ENCODE peak calls at places on chromosomes 16 and 17, in four cellular contexts. G is mesendoderm, I is H1, C is H9. X is an unnamed sample.

GRCh38 chr16:72467157-72467759 is 295.3 kb upstream of the PMFBP1 start:
- DNase-seq in I (no peak), G (peak), C (no peak), X (peak)

GRCh38 chr17:17985555-17985954 is 12.9 kb downstream of the DRC3 start:
- DNase-seq in G (peak), I (no peak), C (no peak), X (no peak)

GRCh38 chr17:50835563-50836231 is at the start of gene WFIKKN2:
- DNase-seq in G (no peak), I (no peak), C (peak), X (no peak)

GRCh38 chr17:16328997-16329396 is 24.3 kb downstream of the CENPV start:
- DNase-seq in C (no peak), G (peak), I (no peak), X (no peak)

GRCh38 chr16:89744813-89745212 is 23.5 kb downstream of the ZNF276 start:
- DNase-seq in I (no peak), G (no peak), C (no peak), X (no peak)

GRCh38 chr16:69741951-69742904 is 12.5 kb downstream of the NOB1 start:
- DNase-seq in I (no peak), C (no peak), G (no peak), X (peak)

GRCh38 chr17:76371656-76372628 is 12.5 kb upstream of the SPHK1 start:
- DNase-seq in G (no peak), I (no peak), C (no peak), X (peak)

GRCh38 chr17:44533533-44534246 is 23.6 kb upstream of the FZD2 start:
- DNase-seq in G (peak), C (peak), I (no peak), X (peak)

GRCh38 chr17:82933006-82933310 is 93.1 kb upstream of the ZNF750 start:
- DNase-seq in I (no peak), G (no peak), C (no peak), X (no peak)

GRCh38 chr17:9003355-9004131 is 17.8 kb upstream of the NTN1 start:
- DNase-seq in C (peak), G (peak), I (no peak), X (no peak)

GRCh38 chr16:72812651-72813050 is 235.3 kb downstream of the ZFHX3 start:
- DNase-seq in G (peak), C (no peak), I (no peak), X (no peak)

GRCh38 chr16:12837344-12837743 is 33.7 kb upstream of the CPPED1 start:
- DNase-seq in G (no peak), C (no peak), I (no peak), X (no peak)

GRCh38 chr16:51540259-51540658 is 389.2 kb upstream of the SALL1 start:
- DNase-seq in G (no peak), I (no peak), C (no peak), X (peak)

GRCh38 chr16:57803413-57803990 is 1.2 kb upstream of the KIFC3 start:
- DNase-seq in G (peak), I (no peak), C (no peak), X (no peak)

GRCh38 chr17:50499270-50499669 is 9.0 kb upstream of the MYCBPAP start:
- DNase-seq in G (no peak), C (no peak), I (no peak), X (no peak)

GRCh38 chr16:3223913-3224515 is 10.9 kb downstream of the ZNF200 start:
- DNase-seq in C (no peak), G (peak), I (no peak), X (no peak)

GRCh38 chr16:52545544-52546262 is 1.2 kb downstream of the TOX3 start:
- DNase-seq in I (no peak), C (no peak), G (peak), X (no peak)

GRCh38 chr16:58501242-58502131 is 1.5 kb downstream of the NDRG4 start:
- DNase-seq in G (peak), C (peak), I (no peak), X (no peak)

GRCh38 chr16:85384831-85385462 is 228.2 kb upstream of the GSE1 start:
- DNase-seq in G (no peak), C (no peak), I (no peak), X (no peak)

GRCh38 chr17:42596386-42596785 is 12.8 kb downstream of the RETREG3 start:
- DNase-seq in I (no peak), C (no peak), G (no peak), X (no peak)

GRCh38 chr16:30113031-30113710 is at the start of gene GDPD3:
- DNase-seq in C (peak), I (no peak), G (no peak), X (no peak)

GRCh38 chr16:88777801-88778415 is 7.1 kb downstream of the PIEZO1 start:
- DNase-seq in I (no peak), G (peak), C (no peak), X (no peak)

GRCh38 chr16:8850279-8850885 is 18.4 kb downstream of the CARHSP1 start:
- DNase-seq in I (no peak), C (peak), G (no peak), X (peak)

GRCh38 chr17:50946223-50946890 is 80.2 kb upstream of the TOB1 start:
- DNase-seq in G (no peak), C (peak), I (no peak), X (no peak)

GRCh38 chr17:74296548-74296936 is 22.5 kb downstream of the DNAI2 start:
- DNase-seq in C (peak), G (peak), I (peak), X (peak)

GRCh38 chr17:62780273-62780672 is 27.8 kb downstream of the MARCHF10 start:
- DNase-seq in I (no peak), G (no peak), C (peak), X (no peak)

GRCh38 chr17:39150104-39150634 is 1.3 kb downstream of the PLXDC1 start:
- DNase-seq in C (no peak), G (no peak), I (no peak), X (no peak)

GRCh38 chr16:57141822-57142631 is 43.8 kb downstream of the PSME3IP1 start:
- DNase-seq in C (no peak), I (no peak), G (no peak), X (no peak)

GRCh38 chr17:50071692-50072091 is 15.8 kb downstream of the ITGA3 start:
- DNase-seq in C (no peak), G (no peak), I (no peak), X (no peak)

GRCh38 chr17:81831957-81832607 is 1.0 kb downstream of the MCRIP1 start:
- DNase-seq in G (no peak), C (no peak), I (no peak), X (peak)

GRCh38 chr17:81832608-81833159 is 407 bp downstream of the MCRIP1 start:
- DNase-seq in G (no peak), C (no peak), I (no peak), X (no peak)

GRCh38 chr17:81833160-81833920 is at the start of gene MCRIP1:
- DNase-seq in G (peak), I (peak), C (peak), X (peak)

GRCh38 chr17:81829858-81830257 is 3.2 kb downstream of the MCRIP1 start:
- DNase-seq in I (no peak), G (no peak), C (no peak), X (no peak)

DNA sequence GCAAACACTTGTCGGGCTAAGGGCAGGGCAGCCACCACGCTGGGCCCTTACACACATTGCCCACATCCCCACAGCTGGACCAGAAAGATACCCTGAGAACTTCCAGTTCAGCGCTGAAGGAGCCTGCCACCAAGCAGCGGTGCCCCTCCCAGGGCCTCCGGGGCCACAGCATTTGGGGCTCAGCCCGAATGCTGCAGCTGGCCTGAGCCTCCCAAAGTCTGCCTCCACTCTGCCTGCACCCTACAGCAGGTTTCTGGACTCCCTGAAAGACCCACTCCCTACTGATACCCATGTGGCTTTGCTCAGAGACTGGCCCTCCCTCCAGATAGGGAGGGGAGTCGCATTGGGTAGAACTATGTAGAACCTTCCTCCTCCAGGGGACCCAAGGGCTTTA is 1.5 kb downstream of the MCRIP1 start:
- DNase-seq in I (no peak), G (no peak), C (no peak), X (no peak)
- H3K56ac ChIP-seq in I (no peak), G (no peak), C (no peak), X (no peak)

GRCh38 chr16:80355335-80355734 is 185.5 kb upstream of the DYNLRB2 start:
- DNase-seq in I (no peak), G (no peak), C (no peak), X (no peak)
- H4K5ac ChIP-seq in I (no peak), G (no peak), C (no peak), X (no peak)

DNA sequence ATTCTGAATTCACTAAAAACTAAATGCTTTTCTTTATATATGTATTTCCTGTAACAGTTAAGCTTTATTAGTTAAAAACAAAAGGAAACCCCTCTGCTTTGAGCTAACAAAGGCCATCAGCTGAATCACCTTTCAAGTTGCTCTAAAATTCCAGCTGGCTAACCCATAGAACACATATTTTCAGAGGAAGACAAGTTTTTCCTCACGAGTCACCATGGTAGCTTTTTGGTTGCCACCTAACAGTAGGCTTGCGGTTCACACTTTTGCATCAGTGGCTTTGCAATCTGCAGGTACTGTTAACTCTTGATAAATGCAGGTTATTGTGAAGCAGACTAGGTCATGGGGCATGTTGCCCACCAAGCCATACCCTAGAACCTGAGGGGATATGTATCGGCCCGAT is 57.6 kb upstream of the IRX5 start:
- DNase-seq in G (peak), C (no peak), I (no peak), X (no peak)
- H3K56ac ChIP-seq in G (no peak), C (no peak), I (no peak), X (no peak)

GRCh38 chr17:6948976-6949375 is 46.9 kb upstream of the ALOX12 start:
- DNase-seq in I (no peak), C (no peak), G (no peak), X (no peak)

GRCh38 chr17:6947745-6948144 is 48.1 kb upstream of the ALOX12 start:
- DNase-seq in I (no peak), G (no peak), C (no peak), X (no peak)

GRCh38 chr17:6953689-6954088 is 42.2 kb upstream of the ALOX12 start:
- DNase-seq in I (no peak), C (no peak), G (no peak), X (no peak)

GRCh38 chr17:6948562-6948961 is 47.3 kb upstream of the ALOX12 start:
- DNase-seq in C (no peak), G (no peak), I (no peak), X (no peak)
- H4K5ac ChIP-seq in C (no peak), G (no peak), I (no peak), X (no peak)

DNA sequence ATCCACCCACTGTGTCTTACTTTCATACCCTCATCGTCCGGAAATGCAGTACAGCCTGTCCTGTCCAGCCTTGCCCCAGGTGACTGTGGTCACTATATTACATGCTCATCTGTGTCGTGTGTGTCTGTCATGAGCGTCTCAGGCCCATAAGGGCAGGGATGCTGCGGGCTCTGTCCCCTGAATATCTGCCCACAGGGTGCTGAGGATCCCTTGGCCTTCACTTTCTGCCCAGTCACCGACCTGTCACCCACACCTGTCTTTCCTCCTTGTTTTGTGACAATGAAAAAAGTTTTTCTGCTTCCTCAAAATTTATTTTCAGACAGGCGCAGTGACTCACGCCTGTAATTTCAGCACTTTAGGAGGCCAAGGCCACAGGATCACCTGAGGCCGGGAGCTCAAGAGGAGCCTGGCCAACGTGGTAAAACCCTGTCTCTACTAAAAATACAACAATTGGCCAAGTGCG is 1.4 kb upstream of the CTRB1 start:
- DNase-seq in C (no peak), I (no peak), G (no peak), X (no peak)
- H3K56ac ChIP-seq in C (no peak), I (no peak), G (no peak), X (no peak)

GRCh38 chr17:34099859-34100258 is 155.2 kb upstream of the CCL2 start:
- DNase-seq in C (peak), I (no peak), G (peak), X (no peak)

GRCh38 chr17:34095101-34095500 is 160.0 kb upstream of the CCL2 start:
- DNase-seq in I (no peak), C (no peak), G (no peak), X (no peak)

GRCh38 chr17:34098712-34099111 is 156.4 kb upstream of the CCL2 start:
- DNase-seq in I (no peak), C (no peak), G (no peak), X (no peak)
- H4K5ac ChIP-seq in I (no peak), C (no peak), G (no peak), X (no peak)

GRCh38 chr16:81163671-81164070 is 67.5 kb upstream of the GCSH start:
- DNase-seq in I (no peak), G (no peak), C (no peak), X (no peak)

GRCh38 chr16:81155769-81156168 is 59.6 kb upstream of the GCSH start:
- DNase-seq in G (no peak), I (no peak), C (no peak), X (no peak)

GRCh38 chr16:81164958-81165357 is 68.8 kb upstream of the GCSH start:
- DNase-seq in I (no peak), G (no peak), C (no peak), X (no peak)

GRCh38 chr16:81164481-81164880 is 68.3 kb upstream of the GCSH start:
- DNase-seq in G (no peak), C (no peak), I (no peak), X (no peak)

DNA sequence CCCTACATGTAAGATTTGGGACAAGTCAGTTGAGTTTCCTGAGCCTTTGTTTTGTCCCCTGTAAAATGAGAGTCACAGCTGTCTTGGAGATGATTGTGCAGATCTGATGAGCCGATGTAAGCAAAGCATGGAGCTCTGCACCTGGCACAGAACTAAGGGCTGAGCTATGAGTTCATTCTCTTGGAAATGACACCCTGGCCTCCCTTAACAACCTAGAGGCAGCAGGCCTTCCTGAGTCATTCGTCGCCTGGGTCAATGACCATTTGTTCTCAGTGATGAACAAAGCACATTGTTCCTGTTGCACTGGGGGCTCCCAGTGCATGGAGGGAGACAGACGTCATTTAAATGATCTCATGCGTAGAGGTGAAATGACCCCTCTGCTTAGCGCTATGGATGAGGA is 62.8 kb upstream of the GCSH start:
- DNase-seq in I (no peak), C (no peak), G (no peak), X (no peak)
- H3K56ac ChIP-seq in I (no peak), C (no peak), G (no peak), X (no peak)

GRCh38 chr16:68379472-68380347 is 68.6 kb downstream of the SMPD3 start:
- DNase-seq in C (no peak), I (no peak), G (no peak), X (no peak)
- H4K5ac ChIP-seq in C (no peak), I (no peak), G (no peak), X (no peak)